ENCODE peak calls at places on chromosomes 7 and 10, in eight cellular contexts. H is A673, A is endodermal cell, N is hepatocyte, R is Caco-2, F is heart right ventricle, I is GM06990, K is psoas muscle. P is an unnamed sample. For H3K36me3, the result is how much of the 10 kb centered on the place peaks cover.

GRCh38 chr7:87599336-87599735 is 1.3 kb downstream of the ABCB1 start:
- DNase-seq in H (no peak), A (no peak), N (peak), R (peak), F (no peak), I (peak), K (no peak), P (no peak)

GRCh38 chr7:134778941-134779740 is at the start of gene CALD1:
- DNase-seq in H (peak), A (peak), N (peak), R (peak), F (peak), I (no peak), K (peak), P (peak)

GRCh38 chr7:6530626-6531491 is 20.4 kb downstream of the GRID2IP start:
- DNase-seq in H (peak), A (peak), N (no peak), R (no peak), F (no peak), I (peak), K (no peak), P (no peak)

GRCh38 chr7:70944516-70944915 is 187.4 kb upstream of the GALNT17 start:
- DNase-seq in H (no peak), A (no peak), N (no peak), R (no peak), F (no peak), I (no peak), K (no peak), P (no peak)

GRCh38 chr10:23630880-23631279 is 192.0 kb downstream of the OTUD1 start:
- DNase-seq in H (peak), A (no peak), N (no peak), R (no peak), F (no peak), I (no peak), K (no peak), P (no peak)

GRCh38 chr7:151626422-151627115 is 106.9 kb upstream of the RHEB start:
- DNase-seq in H (peak), A (peak), N (peak), R (peak), F (peak), I (no peak), K (peak), P (peak)

GRCh38 chr10:92290076-92290836 is 622 bp downstream of the CPEB3 start:
- DNase-seq in H (peak), A (no peak), N (peak), R (peak), F (peak), I (no peak), K (peak), P (peak)

GRCh38 chr7:117385340-117386124 is 41.8 kb downstream of the ASZ1 start:
- DNase-seq in H (peak), A (no peak), N (peak), R (no peak), F (no peak), I (no peak), K (no peak), P (no peak)

GRCh38 chr10:94103902-94104301 is 110.2 kb downstream of the PLCE1 start:
- DNase-seq in H (no peak), A (no peak), N (peak), R (no peak), F (no peak), I (no peak), K (no peak), P (no peak)

GRCh38 chr7:14720792-14721191 is 181.8 kb downstream of the DGKB start:
- DNase-seq in H (no peak), A (no peak), N (no peak), R (no peak), F (peak), I (no peak), K (no peak), P (no peak)

GRCh38 chr7:6637544-6638229 is 569 bp downstream of the ZNF316 start:
- DNase-seq in H (peak), A (peak), N (peak), R (peak), F (no peak), I (peak), K (no peak), P (peak)

GRCh38 chr10:110918269-110918632 is 729 bp downstream of the BBIP1 start:
- DNase-seq in H (peak), A (peak), N (peak), R (peak), F (peak), I (peak), K (no peak), P (peak)

GRCh38 chr10:19915125-19915524 is 98.9 kb downstream of the PLXDC2 start:
- DNase-seq in H (no peak), A (no peak), N (no peak), R (no peak), F (no peak), I (no peak), K (no peak), P (no peak)

GRCh38 chr7:151595702-151596340 is 76.1 kb upstream of the RHEB start:
- DNase-seq in H (no peak), A (no peak), N (no peak), R (no peak), F (no peak), I (no peak), K (no peak), P (no peak)

GRCh38 chr7:2100278-2101205 is 132.2 kb downstream of the MAD1L1 start:
- DNase-seq in H (no peak), A (no peak), N (peak), R (no peak), F (no peak), I (peak), K (no peak), P (no peak)

GRCh38 chr7:17371656-17372524 is 73.4 kb downstream of the AHR start:
- DNase-seq in H (peak), A (no peak), N (peak), R (no peak), F (no peak), I (no peak), K (no peak), P (no peak)

GRCh38 chr10:7488418-7488829 is 77.6 kb upstream of the SFMBT2 start:
- DNase-seq in H (no peak), A (no peak), N (peak), R (no peak), F (peak), I (no peak), K (no peak), P (no peak)

GRCh38 chr7:22572292-22572691 is 72.3 kb upstream of the STEAP1B start:
- DNase-seq in H (no peak), A (no peak), N (no peak), R (no peak), F (no peak), I (no peak), K (no peak), P (no peak)

GRCh38 chr10:77939561-77940001 is 13.0 kb upstream of the DLG5 start:
- DNase-seq in H (peak), A (peak), N (peak), R (peak), F (peak), I (no peak), K (peak), P (no peak)

GRCh38 chr7:94412762-94413322 is 18.1 kb downstream of the COL1A2 start:
- DNase-seq in H (no peak), A (no peak), N (no peak), R (no peak), F (no peak), I (no peak), K (no peak), P (no peak)

GRCh38 chr7:753190-753589 is 26.1 kb upstream of the PRKAR1B start:
- DNase-seq in H (no peak), A (no peak), N (no peak), R (no peak), F (no peak), I (no peak), K (no peak), P (no peak)
- H3K36me3 ChIP-seq in H (under half), A (under half), N (under half), R (under half), F (under half), I (under half), K (under half), P (under half)

DNA sequence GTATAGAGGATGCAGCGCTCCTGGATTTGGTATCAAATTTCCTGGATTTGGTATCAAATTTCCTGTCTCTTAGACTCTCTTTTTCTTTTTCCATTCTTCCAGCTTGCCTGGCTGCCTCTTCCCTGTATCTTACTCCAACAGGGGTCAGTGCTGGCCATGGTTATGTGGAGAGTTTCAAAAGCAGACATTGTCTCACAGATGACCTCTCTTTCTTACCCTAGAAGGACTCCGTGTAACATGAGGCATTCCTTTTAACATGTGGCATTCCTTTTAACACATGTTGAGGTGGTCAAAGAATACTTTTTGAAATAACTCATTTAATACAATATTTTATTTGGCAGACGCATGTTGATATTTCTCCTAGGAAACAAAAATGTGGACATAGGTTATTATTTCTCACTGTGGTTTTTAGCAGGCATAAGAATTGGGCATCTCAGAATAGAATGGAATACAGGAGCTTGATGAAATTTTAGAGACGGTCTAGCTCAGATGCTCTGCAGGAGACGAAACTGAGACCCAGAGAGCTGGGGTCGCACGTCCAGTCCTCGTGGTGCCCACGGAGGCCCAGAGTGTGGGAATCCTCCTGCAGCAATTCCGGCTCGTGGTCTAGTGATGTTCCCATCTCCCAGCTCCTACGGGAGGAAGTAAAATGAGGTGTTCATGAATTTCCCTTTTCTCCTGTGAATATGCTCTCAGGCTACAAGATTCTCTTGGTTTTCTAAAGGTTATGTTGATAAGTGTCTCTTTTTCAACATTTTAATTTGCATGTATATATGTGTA is 59.6 kb upstream of the PITRM1 start:
- DNase-seq in H (no peak), A (no peak), N (no peak), R (no peak), F (no peak), I (no peak), K (no peak), P (no peak)
- TF ChIP-seq CTCF in H (no peak), A (peak), N (no peak), R (no peak), F (no peak), I (no peak), K (no peak), P (no peak)

GRCh38 chr10:122421054-122421625 is 33.3 kb upstream of the ARMS2 start:
- DNase-seq in H (no peak), A (no peak), N (no peak), R (no peak), F (no peak), I (no peak), K (no peak), P (no peak)

GRCh38 chr10:122420624-122421007 is 33.8 kb upstream of the ARMS2 start:
- DNase-seq in H (no peak), A (no peak), N (no peak), R (no peak), F (no peak), I (no peak), K (no peak), P (no peak)

GRCh38 chr10:122421747-122422146 is 32.7 kb upstream of the ARMS2 start:
- DNase-seq in H (no peak), A (no peak), N (no peak), R (no peak), F (no peak), I (no peak), K (no peak), P (no peak)

GRCh38 chr10:122424059-122424458 is 30.4 kb upstream of the ARMS2 start:
- DNase-seq in H (no peak), A (no peak), N (no peak), R (no peak), F (no peak), I (no peak), K (no peak), P (no peak)

DNA sequence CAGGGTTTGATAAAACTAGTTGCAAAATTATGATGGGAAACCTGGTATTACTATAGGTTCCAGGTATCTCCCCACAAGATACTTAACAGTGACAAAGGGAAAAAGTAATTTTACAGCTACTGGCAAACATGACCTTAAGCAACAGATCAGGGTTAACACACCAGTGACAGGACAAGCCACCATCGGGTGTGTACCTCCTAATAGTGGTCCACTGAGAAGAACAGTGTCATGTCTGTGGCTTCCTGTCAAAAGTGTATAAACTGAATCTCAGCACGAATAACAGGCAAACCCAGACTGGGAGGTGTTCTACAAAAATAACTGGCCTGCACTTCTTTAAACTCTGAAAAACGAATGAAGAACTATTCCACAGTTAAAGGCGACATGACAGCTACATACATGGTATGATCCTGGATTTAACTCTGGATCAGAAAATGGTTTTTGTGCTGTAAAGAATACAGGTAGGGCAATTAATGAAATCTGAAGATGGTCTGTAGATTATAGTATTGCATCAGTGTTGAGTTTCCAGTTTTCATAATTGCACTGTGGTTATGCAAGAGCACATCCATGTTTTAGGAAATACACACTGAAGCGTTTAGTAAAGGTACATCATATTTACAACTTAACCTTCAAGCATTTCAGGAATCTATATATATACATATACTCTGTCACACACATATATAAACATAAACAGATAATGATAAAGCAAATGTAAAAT is 32.0 kb upstream of the ARMS2 start:
- DNase-seq in H (no peak), A (no peak), N (no peak), R (no peak), F (no peak), I (no peak), K (no peak), P (no peak)
- H3K36me3 ChIP-seq in H (under half), A (under half), N (under half), R (under half), F (under half), I (under half), K (under half), P (under half)

GRCh38 chr7:122886357-122887081 is at the start of gene CADPS2:
- DNase-seq in H (peak), A (peak), N (peak), R (peak), F (peak), I (peak), K (peak), P (peak)
- TF ChIP-seq CTCF in H (no peak), A (peak), N (peak), R (no peak), F (peak), I (no peak), K (no peak), P (no peak)

GRCh38 chr10:59687657-59688056 is 22.0 kb downstream of the SLC16A9 start:
- DNase-seq in H (no peak), A (no peak), N (no peak), R (no peak), F (no peak), I (no peak), K (no peak), P (no peak)
- H3K36me3 ChIP-seq in H (under half), A (under half), N (under half), R (under half), F (under half), I (under half), K (under half), P (under half)

P was measured in lung.